ENCODE peak calls at places on chromosomes 1 and 21, in six cellular contexts. One of them, this sample, is unnamed.

GRCh38 chr1:175206687-175207086 is 14.1 kb upstream of the KIAA0040 start:
- DNase-seq in WTC11: no peak
- DNase-seq in ACHN: no peak
- DNase-seq in CD8-positive, alpha-beta memory T cell: no peak
- DNase-seq in activated effector memory CD4-positive, alpha-beta T cell treated with Interleukin-2 at 50 U/mL for 16 hours: no peak
- DNase-seq in epithelial cell of prostate: no peak
- DNase-seq in this sample: no peak

GRCh38 chr1:43541721-43542401 is 11.2 kb downstream of the PTPRF start:
- DNase-seq in WTC11: no peak
- DNase-seq in ACHN: no peak
- DNase-seq in CD8-positive, alpha-beta memory T cell: no peak
- DNase-seq in activated effector memory CD4-positive, alpha-beta T cell treated with Interleukin-2 at 50 U/mL for 16 hours: no peak
- DNase-seq in epithelial cell of prostate: no peak
- DNase-seq in this sample: no peak

GRCh38 chr1:52834798-52835197 is 7.8 kb upstream of the ZYG11A start:
- DNase-seq in WTC11: no peak
- DNase-seq in ACHN: no peak
- DNase-seq in CD8-positive, alpha-beta memory T cell: no peak
- DNase-seq in activated effector memory CD4-positive, alpha-beta T cell treated with Interleukin-2 at 50 U/mL for 16 hours: no peak
- DNase-seq in epithelial cell of prostate: no peak
- DNase-seq in this sample: no peak

GRCh38 chr1:114828251-114828650 is 26.4 kb upstream of the SYCP1 start:
- DNase-seq in WTC11: no peak
- DNase-seq in ACHN: peak
- DNase-seq in CD8-positive, alpha-beta memory T cell: no peak
- DNase-seq in activated effector memory CD4-positive, alpha-beta T cell treated with Interleukin-2 at 50 U/mL for 16 hours: no peak
- DNase-seq in epithelial cell of prostate: peak
- DNase-seq in this sample: no peak

GRCh38 chr1:5968161-5968736 is 24.0 kb downstream of the NPHP4 start:
- DNase-seq in WTC11: peak
- DNase-seq in ACHN: no peak
- DNase-seq in CD8-positive, alpha-beta memory T cell: no peak
- DNase-seq in activated effector memory CD4-positive, alpha-beta T cell treated with Interleukin-2 at 50 U/mL for 16 hours: no peak
- DNase-seq in epithelial cell of prostate: no peak
- DNase-seq in this sample: no peak

GRCh38 chr1:78522136-78522535 is 31.4 kb downstream of the PTGFR start:
- DNase-seq in WTC11: no peak
- DNase-seq in ACHN: no peak
- DNase-seq in CD8-positive, alpha-beta memory T cell: no peak
- DNase-seq in activated effector memory CD4-positive, alpha-beta T cell treated with Interleukin-2 at 50 U/mL for 16 hours: no peak
- DNase-seq in epithelial cell of prostate: no peak
- DNase-seq in this sample: no peak

GRCh38 chr21:42829954-42830353 is 49.4 kb downstream of the WDR4 start:
- DNase-seq in WTC11: no peak
- DNase-seq in ACHN: no peak
- DNase-seq in CD8-positive, alpha-beta memory T cell: no peak
- DNase-seq in activated effector memory CD4-positive, alpha-beta T cell treated with Interleukin-2 at 50 U/mL for 16 hours: no peak
- DNase-seq in epithelial cell of prostate: no peak
- DNase-seq in this sample: no peak

GRCh38 chr1:164576311-164577271 is 17.6 kb downstream of the PBX1 start:
- DNase-seq in WTC11: peak
- DNase-seq in ACHN: no peak
- DNase-seq in CD8-positive, alpha-beta memory T cell: no peak
- DNase-seq in activated effector memory CD4-positive, alpha-beta T cell treated with Interleukin-2 at 50 U/mL for 16 hours: no peak
- DNase-seq in epithelial cell of prostate: no peak
- DNase-seq in this sample: peak

GRCh38 chr1:185250063-185250462 is 67.0 kb downstream of the IVNS1ABP start:
- DNase-seq in WTC11: no peak
- DNase-seq in ACHN: no peak
- DNase-seq in CD8-positive, alpha-beta memory T cell: no peak
- DNase-seq in activated effector memory CD4-positive, alpha-beta T cell treated with Interleukin-2 at 50 U/mL for 16 hours: no peak
- DNase-seq in epithelial cell of prostate: no peak
- DNase-seq in this sample: no peak

GRCh38 chr1:157771666-157772425 is 5.1 kb downstream of the FCRL2 start:
- DNase-seq in WTC11: no peak
- DNase-seq in ACHN: no peak
- DNase-seq in CD8-positive, alpha-beta memory T cell: no peak
- DNase-seq in activated effector memory CD4-positive, alpha-beta T cell treated with Interleukin-2 at 50 U/mL for 16 hours: no peak
- DNase-seq in epithelial cell of prostate: no peak
- DNase-seq in this sample: no peak

GRCh38 chr1:66418021-66418420 is 115.9 kb upstream of the SGIP1 start:
- DNase-seq in WTC11: no peak
- DNase-seq in ACHN: no peak
- DNase-seq in CD8-positive, alpha-beta memory T cell: no peak
- DNase-seq in activated effector memory CD4-positive, alpha-beta T cell treated with Interleukin-2 at 50 U/mL for 16 hours: no peak
- DNase-seq in epithelial cell of prostate: no peak
- DNase-seq in this sample: no peak

GRCh38 chr1:54475357-54476230 is 69.4 kb upstream of the SSBP3 start:
- DNase-seq in WTC11: peak
- DNase-seq in ACHN: no peak
- DNase-seq in CD8-positive, alpha-beta memory T cell: peak
- DNase-seq in activated effector memory CD4-positive, alpha-beta T cell treated with Interleukin-2 at 50 U/mL for 16 hours: no peak
- DNase-seq in epithelial cell of prostate: no peak
- DNase-seq in this sample: peak

GRCh38 chr1:15218287-15219279 is 28.4 kb upstream of the FHAD1 start:
- DNase-seq in WTC11: no peak
- DNase-seq in ACHN: no peak
- DNase-seq in CD8-positive, alpha-beta memory T cell: no peak
- DNase-seq in activated effector memory CD4-positive, alpha-beta T cell treated with Interleukin-2 at 50 U/mL for 16 hours: no peak
- DNase-seq in epithelial cell of prostate: no peak
- DNase-seq in this sample: no peak

GRCh38 chr1:167344112-167344511 is 123.4 kb downstream of the POU2F1 start:
- DNase-seq in WTC11: no peak
- DNase-seq in ACHN: no peak
- DNase-seq in CD8-positive, alpha-beta memory T cell: no peak
- DNase-seq in activated effector memory CD4-positive, alpha-beta T cell treated with Interleukin-2 at 50 U/mL for 16 hours: no peak
- DNase-seq in epithelial cell of prostate: no peak
- DNase-seq in this sample: no peak

GRCh38 chr1:156392427-156392826 is 23.4 kb downstream of the RHBG start:
- DNase-seq in WTC11: no peak
- DNase-seq in ACHN: no peak
- DNase-seq in CD8-positive, alpha-beta memory T cell: no peak
- DNase-seq in activated effector memory CD4-positive, alpha-beta T cell treated with Interleukin-2 at 50 U/mL for 16 hours: no peak
- DNase-seq in epithelial cell of prostate: no peak
- DNase-seq in this sample: no peak

GRCh38 chr1:180586671-180587155 is 27.9 kb downstream of the OVAAL start:
- DNase-seq in WTC11: no peak
- DNase-seq in ACHN: peak
- DNase-seq in CD8-positive, alpha-beta memory T cell: no peak
- DNase-seq in activated effector memory CD4-positive, alpha-beta T cell treated with Interleukin-2 at 50 U/mL for 16 hours: no peak
- DNase-seq in epithelial cell of prostate: peak
- DNase-seq in this sample: no peak

GRCh38 chr1:31718519-31718918 is 14.7 kb upstream of the COL16A1 start:
- DNase-seq in WTC11: no peak
- DNase-seq in ACHN: no peak
- DNase-seq in CD8-positive, alpha-beta memory T cell: no peak
- DNase-seq in activated effector memory CD4-positive, alpha-beta T cell treated with Interleukin-2 at 50 U/mL for 16 hours: no peak
- DNase-seq in epithelial cell of prostate: no peak
- DNase-seq in this sample: no peak

GRCh38 chr1:115274467-115274866 is 63.6 kb downstream of the NGF start:
- DNase-seq in WTC11: no peak
- DNase-seq in ACHN: no peak
- DNase-seq in CD8-positive, alpha-beta memory T cell: no peak
- DNase-seq in activated effector memory CD4-positive, alpha-beta T cell treated with Interleukin-2 at 50 U/mL for 16 hours: no peak
- DNase-seq in epithelial cell of prostate: no peak
- DNase-seq in this sample: no peak

GRCh38 chr1:79422726-79423125 is 416.2 kb upstream of the ADGRL4 start:
- DNase-seq in WTC11: no peak
- DNase-seq in ACHN: no peak
- DNase-seq in CD8-positive, alpha-beta memory T cell: no peak
- DNase-seq in activated effector memory CD4-positive, alpha-beta T cell treated with Interleukin-2 at 50 U/mL for 16 hours: no peak
- DNase-seq in epithelial cell of prostate: no peak
- DNase-seq in this sample: no peak

GRCh38 chr1:178619523-178619922 is 105.5 kb upstream of the RALGPS2 start:
- DNase-seq in WTC11: no peak
- DNase-seq in ACHN: no peak
- DNase-seq in CD8-positive, alpha-beta memory T cell: no peak
- DNase-seq in activated effector memory CD4-positive, alpha-beta T cell treated with Interleukin-2 at 50 U/mL for 16 hours: no peak
- DNase-seq in epithelial cell of prostate: no peak
- DNase-seq in this sample: no peak

GRCh38 chr1:173608503-173609216 is 5.8 kb upstream of the SLC9C2 start:
- DNase-seq in WTC11: no peak
- DNase-seq in ACHN: no peak
- DNase-seq in CD8-positive, alpha-beta memory T cell: no peak
- DNase-seq in activated effector memory CD4-positive, alpha-beta T cell treated with Interleukin-2 at 50 U/mL for 16 hours: no peak
- DNase-seq in epithelial cell of prostate: no peak
- DNase-seq in this sample: no peak

GRCh38 chr1:98557808-98558390 is 103.6 kb upstream of the SNX7 start:
- DNase-seq in WTC11: no peak
- DNase-seq in ACHN: no peak
- DNase-seq in CD8-positive, alpha-beta memory T cell: no peak
- DNase-seq in activated effector memory CD4-positive, alpha-beta T cell treated with Interleukin-2 at 50 U/mL for 16 hours: no peak
- DNase-seq in epithelial cell of prostate: no peak
- DNase-seq in this sample: no peak

GRCh38 chr21:25561668-25562641 is 45.3 kb downstream of the MRPL39 start:
- DNase-seq in WTC11: peak
- DNase-seq in ACHN: peak
- DNase-seq in CD8-positive, alpha-beta memory T cell: peak
- DNase-seq in activated effector memory CD4-positive, alpha-beta T cell treated with Interleukin-2 at 50 U/mL for 16 hours: peak
- DNase-seq in epithelial cell of prostate: no peak
- DNase-seq in this sample: peak

GRCh38 chr1:185499986-185500626 is 183.1 kb upstream of the IVNS1ABP start:
- DNase-seq in WTC11: no peak
- DNase-seq in ACHN: peak
- DNase-seq in CD8-positive, alpha-beta memory T cell: no peak
- DNase-seq in activated effector memory CD4-positive, alpha-beta T cell treated with Interleukin-2 at 50 U/mL for 16 hours: no peak
- DNase-seq in epithelial cell of prostate: peak
- DNase-seq in this sample: no peak

GRCh38 chr1:37676281-37677243 is 15.8 kb upstream of the CDCA8 start:
- DNase-seq in WTC11: no peak
- DNase-seq in ACHN: no peak
- DNase-seq in CD8-positive, alpha-beta memory T cell: no peak
- DNase-seq in activated effector memory CD4-positive, alpha-beta T cell treated with Interleukin-2 at 50 U/mL for 16 hours: no peak
- DNase-seq in epithelial cell of prostate: no peak
- DNase-seq in this sample: no peak

GRCh38 chr1:1032428-1032827 is 12.5 kb downstream of the AGRN start:
- DNase-seq in WTC11: peak
- DNase-seq in ACHN: no peak
- DNase-seq in CD8-positive, alpha-beta memory T cell: no peak
- DNase-seq in activated effector memory CD4-positive, alpha-beta T cell treated with Interleukin-2 at 50 U/mL for 16 hours: no peak
- DNase-seq in epithelial cell of prostate: no peak
- DNase-seq in this sample: no peak

GRCh38 chr21:43602277-43603229 is 56.7 kb downstream of the HSF2BP start:
- DNase-seq in WTC11: no peak
- DNase-seq in ACHN: no peak
- DNase-seq in CD8-positive, alpha-beta memory T cell: no peak
- DNase-seq in activated effector memory CD4-positive, alpha-beta T cell treated with Interleukin-2 at 50 U/mL for 16 hours: no peak
- DNase-seq in epithelial cell of prostate: no peak
- DNase-seq in this sample: no peak

GRCh38 chr1:61093525-61094137 is 11.3 kb downstream of the NFIA start:
- DNase-seq in WTC11: no peak
- DNase-seq in ACHN: no peak
- DNase-seq in CD8-positive, alpha-beta memory T cell: no peak
- DNase-seq in activated effector memory CD4-positive, alpha-beta T cell treated with Interleukin-2 at 50 U/mL for 16 hours: no peak
- DNase-seq in epithelial cell of prostate: no peak
- DNase-seq in this sample: no peak

GRCh38 chr1:51234721-51235425 is 1.2 kb upstream of the RNF11 start:
- DNase-seq in WTC11: no peak
- DNase-seq in ACHN: peak
- DNase-seq in CD8-positive, alpha-beta memory T cell: peak
- DNase-seq in activated effector memory CD4-positive, alpha-beta T cell treated with Interleukin-2 at 50 U/mL for 16 hours: peak
- DNase-seq in epithelial cell of prostate: no peak
- DNase-seq in this sample: no peak

GRCh38 chr21:35819134-35819533 is 241.2 kb downstream of the SETD4 start:
- DNase-seq in WTC11: no peak
- DNase-seq in ACHN: no peak
- DNase-seq in CD8-positive, alpha-beta memory T cell: no peak
- DNase-seq in activated effector memory CD4-positive, alpha-beta T cell treated with Interleukin-2 at 50 U/mL for 16 hours: no peak
- DNase-seq in epithelial cell of prostate: no peak
- DNase-seq in this sample: no peak

GRCh38 chr1:150875197-150876110 is 945 bp downstream of the ARNT start:
- DNase-seq in WTC11: no peak
- DNase-seq in ACHN: no peak
- DNase-seq in CD8-positive, alpha-beta memory T cell: no peak
- DNase-seq in activated effector memory CD4-positive, alpha-beta T cell treated with Interleukin-2 at 50 U/mL for 16 hours: no peak
- DNase-seq in epithelial cell of prostate: no peak
- DNase-seq in this sample: no peak

GRCh38 chr1:159171254-159171687 is at the start of gene CADM3:
- DNase-seq in WTC11: peak
- DNase-seq in ACHN: no peak
- DNase-seq in CD8-positive, alpha-beta memory T cell: no peak
- DNase-seq in activated effector memory CD4-positive, alpha-beta T cell treated with Interleukin-2 at 50 U/mL for 16 hours: no peak
- DNase-seq in epithelial cell of prostate: no peak
- DNase-seq in this sample: no peak

GRCh38 chr1:192130175-192130574 is 28.1 kb upstream of the RGS18 start:
- DNase-seq in WTC11: no peak
- DNase-seq in ACHN: no peak
- DNase-seq in CD8-positive, alpha-beta memory T cell: no peak
- DNase-seq in activated effector memory CD4-positive, alpha-beta T cell treated with Interleukin-2 at 50 U/mL for 16 hours: no peak
- DNase-seq in epithelial cell of prostate: no peak
- DNase-seq in this sample: no peak

This sample was measured in nephron progenitor cell.